ENCODE peak calls at places on chromosomes 5 and 9, in eight cellular contexts. S is cardiac muscle cell, E is K562, N is Peyer's patch, C is GM23248, J is stomach, T is RWPE2, D is astrocyte of the spinal cord. Z is an unnamed sample.

GRCh38 chr5:53406630-53407316 is 73.7 kb upstream of the FST start:
- DNase-seq in D (peak), E (no peak), T (no peak), N (no peak), S (no peak), C (peak), J (no peak), Z (no peak)

GRCh38 chr9:37415011-37415719 is 7.3 kb upstream of the GRHPR start:
- DNase-seq in E (peak), T (no peak), C (peak), D (peak), J (peak), S (peak), N (peak), Z (peak)

GRCh38 chr5:172444110-172444510 is 10.2 kb downstream of the SH3PXD2B start:
- DNase-seq in S (no peak), C (peak), T (peak), E (no peak), D (peak), N (no peak), J (no peak), Z (no peak)

GRCh38 chr9:136712690-136713554 is 550 bp downstream of the DIPK1B start:
- DNase-seq in E (peak), T (no peak), N (no peak), S (peak), C (no peak), J (no peak), D (no peak), Z (no peak)

GRCh38 chr9:18459958-18460584 is 13.9 kb upstream of the ADAMTSL1 start:
- DNase-seq in J (no peak), T (no peak), N (no peak), C (peak), D (peak), E (no peak), S (no peak), Z (no peak)

GRCh38 chr9:108467653-108468324 is 388.0 kb downstream of the ACTL7B start:
- DNase-seq in D (no peak), C (peak), E (no peak), S (no peak), T (no peak), J (no peak), N (no peak), Z (no peak)

GRCh38 chr9:118896356-118897000 is 472.8 kb downstream of the BRINP1 start:
- DNase-seq in C (peak), J (no peak), E (no peak), N (no peak), S (peak), D (no peak), T (no peak), Z (no peak)

GRCh38 chr5:87872986-87873385 is 395.7 kb downstream of the TMEM161B start:
- DNase-seq in T (no peak), C (no peak), S (no peak), N (no peak), E (no peak), D (no peak), J (no peak), Z (no peak)

GRCh38 chr9:131539223-131539923 is 6.0 kb upstream of the PRRT1B start:
- DNase-seq in T (no peak), D (no peak), E (no peak), N (no peak), J (no peak), S (no peak), C (no peak), Z (no peak)

GRCh38 chr5:169548315-169548714 is 35.3 kb upstream of the SPDL1 start:
- DNase-seq in C (peak), T (no peak), S (peak), D (peak), N (no peak), E (no peak), J (no peak), Z (no peak)

GRCh38 chr5:73272351-73272750 is 99.4 kb downstream of the TMEM174 start:
- DNase-seq in T (no peak), D (no peak), N (no peak), E (no peak), C (peak), J (no peak), S (no peak), Z (no peak)

GRCh38 chr5:148465381-148466290 is 81.9 kb downstream of the FBXO38 start:
- DNase-seq in E (no peak), C (no peak), N (no peak), S (no peak), T (no peak), J (no peak), D (no peak), Z (no peak)

GRCh38 chr9:114799441-114799840 is 6.4 kb downstream of the TNFSF15 start:
- DNase-seq in J (no peak), N (no peak), T (no peak), C (no peak), D (no peak), E (no peak), S (peak), Z (no peak)

GRCh38 chr9:33189331-33189731 is 22.2 kb upstream of the B4GALT1 start:
- DNase-seq in E (no peak), D (no peak), J (no peak), S (no peak), C (peak), T (no peak), N (no peak), Z (no peak)

GRCh38 chr9:109766351-109766750 is 13.6 kb upstream of the PALM2AKAP2 start:
- DNase-seq in J (no peak), N (no peak), D (peak), C (peak), S (no peak), E (no peak), T (no peak), Z (peak)

GRCh38 chr5:10736808-10737207 is 24.2 kb downstream of the DAP start:
- DNase-seq in E (no peak), D (no peak), J (no peak), S (no peak), T (no peak), C (no peak), N (no peak), Z (no peak)

GRCh38 chr5:68264024-68264956 is 48.7 kb downstream of the PIK3R1 start:
- DNase-seq in C (peak), D (peak), T (no peak), E (no peak), N (no peak), S (peak), J (no peak), Z (no peak)

GRCh38 chr5:124440471-124440870 is 306.0 kb downstream of the ZNF608 start:
- DNase-seq in C (no peak), J (no peak), D (no peak), E (no peak), N (no peak), S (no peak), T (no peak), Z (no peak)

GRCh38 chr5:117262607-117263131 is 688.0 kb upstream of the SEMA6A start:
- DNase-seq in T (no peak), J (no peak), S (no peak), N (no peak), E (no peak), D (no peak), C (no peak), Z (no peak)

GRCh38 chr5:61586096-61587084 is 254.3 kb downstream of the ZSWIM6 start:
- DNase-seq in N (no peak), T (no peak), D (no peak), J (no peak), C (no peak), S (no peak), E (no peak), Z (no peak)

GRCh38 chr9:133169102-133169501 is 5.4 kb upstream of the GBGT1 start:
- DNase-seq in E (no peak), C (no peak), N (no peak), S (no peak), D (no peak), T (no peak), J (no peak), Z (no peak)

GRCh38 chr9:110875275-110875674 is 163.0 kb downstream of the LPAR1 start:
- DNase-seq in S (peak), J (no peak), D (no peak), T (no peak), N (no peak), E (no peak), C (no peak), Z (no peak)

GRCh38 chr9:72255546-72255925 is 106.3 kb downstream of the GDA start:
- DNase-seq in D (no peak), C (no peak), N (no peak), T (no peak), E (no peak), J (no peak), S (no peak), Z (no peak)

GRCh38 chr5:10036136-10036535 is 213.6 kb downstream of the ATPSCKMT start:
- DNase-seq in N (no peak), C (peak), E (no peak), D (no peak), J (no peak), S (no peak), T (no peak), Z (no peak)

GRCh38 chr5:11642398-11642797 is 261.8 kb downstream of the CTNND2 start:
- DNase-seq in S (no peak), N (no peak), E (no peak), C (no peak), J (no peak), D (no peak), T (no peak), Z (no peak)

GRCh38 chr9:22148876-22149637 is 140.0 kb upstream of the CDKN2B start:
- DNase-seq in E (no peak), S (no peak), J (no peak), D (peak), T (no peak), N (no peak), C (peak), Z (no peak)

GRCh38 chr9:5436441-5436840 is 1.3 kb downstream of the PLGRKT start:
- DNase-seq in S (no peak), T (no peak), J (no peak), N (no peak), D (no peak), E (no peak), C (no peak), Z (no peak)

GRCh38 chr5:167012281-167013034 is 1279.0 kb upstream of the WWC1 start:
- DNase-seq in N (no peak), T (no peak), C (no peak), J (no peak), S (no peak), E (no peak), D (peak), Z (no peak)

GRCh38 chr5:6714221-6715041 is 1.2 kb downstream of the TENT4A start:
- DNase-seq in J (no peak), N (peak), E (peak), C (peak), D (no peak), T (no peak), S (peak), Z (no peak)

GRCh38 chr9:99140685-99141314 is 35.9 kb downstream of the TGFBR1 start:
- DNase-seq in D (peak), N (peak), C (peak), S (peak), T (no peak), E (peak), J (no peak), Z (no peak)

GRCh38 chr5:154473581-154474266 is 4.3 kb downstream of the HAND1 start:
- DNase-seq in E (no peak), T (no peak), N (no peak), S (no peak), C (no peak), J (no peak), D (no peak), Z (no peak)
- H3K4me3 ChIP-seq in E (no peak), T (no peak), N (peak), S (no peak), C (no peak), J (no peak), D (no peak), Z (no peak)

DNA sequence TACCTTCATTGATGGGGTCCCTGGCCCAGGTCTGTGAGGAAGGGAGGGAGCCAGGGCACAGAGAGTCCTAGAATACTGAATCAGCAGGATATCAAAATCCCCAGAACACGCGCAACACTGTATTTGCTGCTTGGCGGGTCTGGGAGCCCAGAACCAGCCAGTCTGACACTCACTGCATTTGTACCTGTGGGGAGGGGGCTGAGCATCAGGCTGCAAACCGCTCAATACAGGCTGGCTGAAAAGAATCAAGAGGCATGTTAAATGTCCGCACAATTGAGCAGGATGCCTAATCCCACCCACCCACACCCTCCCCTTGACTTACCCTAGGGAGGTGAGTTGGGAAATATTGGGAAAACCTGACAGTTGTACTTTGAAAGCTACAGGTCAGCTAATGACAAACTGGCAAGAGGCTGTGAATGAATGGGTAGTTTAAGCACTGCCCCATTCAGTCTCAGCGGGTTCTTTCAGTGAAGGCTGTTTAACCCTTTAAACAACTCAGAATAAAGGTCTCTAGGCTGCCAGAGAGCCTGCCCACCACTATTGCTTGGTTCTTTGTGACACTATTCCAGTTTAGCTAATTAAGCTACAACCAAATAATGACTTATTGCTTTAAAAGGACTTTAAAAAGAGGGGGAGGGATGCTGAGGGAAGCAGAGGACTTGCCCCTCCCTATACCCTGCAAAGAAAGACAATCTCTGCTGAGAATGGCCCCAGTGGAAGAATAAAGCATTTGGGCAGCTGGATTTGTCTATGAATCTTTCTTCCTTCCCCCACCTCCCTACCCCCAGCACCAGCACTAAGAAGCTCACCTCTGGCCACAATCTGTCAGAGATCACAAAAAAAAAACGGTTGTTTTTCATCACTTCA is 5.0 kb downstream of the SPRY4 start:
- DNase-seq in S (no peak), C (no peak), D (no peak), T (no peak), E (no peak), N (no peak), J (no peak), Z (no peak)
- H3K4me3 ChIP-seq in S (no peak), C (peak), D (peak), T (no peak), E (peak), N (peak), J (no peak), Z (no peak)

GRCh38 chr9:69028754-69029153 is 6.8 kb upstream of the FXN start:
- DNase-seq in J (no peak), S (no peak), T (no peak), E (no peak), D (peak), C (no peak), N (no peak), Z (no peak)
- H3K4me3 ChIP-seq in J (no peak), S (no peak), T (no peak), E (no peak), D (no peak), C (no peak), N (no peak), Z (no peak)

GRCh38 chr9:123606141-123606540 is 250.1 kb downstream of the CRB2 start:
- DNase-seq in T (no peak), J (no peak), E (no peak), S (no peak), N (no peak), C (no peak), D (no peak), Z (no peak)

GRCh38 chr9:123609844-123610243 is 253.8 kb downstream of the CRB2 start:
- DNase-seq in N (no peak), E (no peak), T (no peak), D (no peak), S (no peak), C (peak), J (no peak), Z (no peak)

GRCh38 chr9:123604861-123605260 is 248.9 kb downstream of the CRB2 start:
- DNase-seq in S (no peak), D (no peak), C (no peak), J (no peak), T (no peak), N (no peak), E (no peak), Z (no peak)

GRCh38 chr9:123607987-123608565 is 252.1 kb downstream of the CRB2 start:
- DNase-seq in J (no peak), N (peak), E (no peak), D (no peak), C (no peak), T (no peak), S (no peak), Z (no peak)

DNA sequence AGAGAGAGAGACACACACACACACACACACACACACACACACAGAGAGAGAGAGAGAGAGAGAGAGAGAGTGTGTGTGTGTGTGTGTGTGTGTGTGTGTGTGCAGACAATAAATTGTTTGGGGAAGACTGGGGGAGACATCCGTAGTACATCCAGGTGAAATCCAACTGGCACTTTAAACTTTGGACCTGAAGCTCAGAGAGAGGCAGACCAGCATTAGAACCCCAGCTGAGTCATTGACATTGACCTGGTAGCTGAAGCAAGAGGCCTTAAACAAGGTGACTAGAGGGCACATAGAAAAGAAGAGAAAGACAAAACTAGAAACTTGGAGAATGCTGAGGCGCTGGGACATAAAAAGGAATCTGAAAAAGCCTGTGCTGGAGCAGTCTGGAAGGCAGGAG is 251.5 kb downstream of the CRB2 start:
- DNase-seq in N (no peak), T (no peak), D (no peak), S (no peak), E (no peak), J (no peak), C (no peak), Z (no peak)
- H3K4me3 ChIP-seq in N (no peak), T (no peak), D (no peak), S (no peak), E (no peak), J (no peak), C (no peak), Z (no peak)

GRCh38 chr5:98767563-98767962 is 5.9 kb upstream of the RGMB start:
- DNase-seq in C (peak), T (no peak), D (peak), E (no peak), J (no peak), N (no peak), S (no peak), Z (no peak)
- H3K4me3 ChIP-seq in C (peak), T (no peak), D (no peak), E (no peak), J (no peak), N (no peak), S (no peak), Z (no peak)

DNA sequence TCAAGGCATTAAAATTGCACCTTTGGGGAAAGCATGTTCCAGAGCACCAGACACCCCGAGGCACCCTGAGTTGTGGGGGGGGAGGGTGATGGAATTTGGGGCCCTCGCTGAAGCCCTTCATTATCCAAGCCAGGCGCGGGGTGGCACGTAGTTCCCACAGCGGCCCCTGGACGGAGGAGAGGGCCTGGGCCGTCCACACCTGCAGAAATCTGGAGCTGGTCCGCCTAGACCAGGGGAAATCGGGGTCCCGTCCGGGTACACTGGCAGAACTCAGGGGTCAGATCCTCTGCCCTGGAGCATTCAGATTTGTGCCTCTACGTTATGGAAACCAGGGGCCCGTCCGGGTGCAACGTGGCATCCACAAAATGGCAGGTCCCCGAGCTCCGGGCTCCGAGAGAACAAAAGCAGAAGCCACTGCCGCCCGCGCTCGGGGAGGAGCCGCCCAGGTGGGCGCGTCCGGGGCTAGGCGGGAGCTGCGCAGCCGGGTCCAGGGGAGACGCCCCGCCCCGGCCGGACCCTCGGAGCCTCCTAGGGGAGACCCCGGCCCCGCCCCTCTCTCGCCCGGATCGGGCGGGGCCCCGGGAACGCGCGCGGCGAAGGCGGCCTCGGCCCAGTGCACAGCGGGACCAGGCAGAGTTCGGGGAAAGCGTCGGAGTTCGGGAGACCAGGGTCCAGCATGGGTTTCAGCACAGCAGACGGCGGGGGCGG is at the start of gene PLEKHG4B:
- DNase-seq in D (no peak), J (no peak), C (peak), T (peak), E (no peak), N (no peak), S (peak), Z (no peak)
- H3K4me3 ChIP-seq in D (peak), J (peak), C (peak), T (peak), E (no peak), N (peak), S (peak), Z (peak)

GRCh38 chr5:32343058-32343672 is 30.4 kb upstream of the MTMR12 start:
- DNase-seq in E (no peak), J (no peak), C (no peak), S (no peak), D (no peak), N (no peak), T (no peak), Z (no peak)

GRCh38 chr5:32342656-32343055 is 29.9 kb upstream of the MTMR12 start:
- DNase-seq in C (no peak), T (no peak), N (no peak), J (no peak), D (no peak), E (no peak), S (no peak), Z (no peak)

GRCh38 chr5:32339198-32339597 is 26.5 kb upstream of the MTMR12 start:
- DNase-seq in E (no peak), S (peak), J (no peak), N (no peak), C (peak), D (peak), T (no peak), Z (peak)

DNA sequence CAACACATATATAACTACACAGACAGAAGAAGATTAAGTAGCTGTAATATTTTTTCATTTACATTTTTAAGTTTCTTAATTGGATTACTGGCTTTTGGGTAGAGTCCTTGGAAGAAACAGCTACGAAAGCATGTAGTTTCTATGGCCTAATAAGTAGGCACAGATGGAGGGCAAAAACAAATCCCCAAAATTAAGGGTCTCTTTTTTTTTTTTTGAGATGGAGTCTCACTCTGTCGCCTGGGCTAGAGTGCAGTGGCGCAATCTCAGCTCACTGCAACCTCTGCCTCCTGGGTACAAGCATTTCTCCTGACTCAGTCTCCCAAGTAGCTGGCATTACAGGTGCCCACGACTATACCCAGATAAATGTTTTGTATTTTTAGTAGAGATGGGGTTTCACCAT is 27.1 kb upstream of the MTMR12 start:
- DNase-seq in J (no peak), S (no peak), D (no peak), C (no peak), E (no peak), N (no peak), T (no peak), Z (no peak)
- H3K4me3 ChIP-seq in J (no peak), S (no peak), D (no peak), C (no peak), E (no peak), N (no peak), T (no peak), Z (no peak)

Z was measured in SK-N-MC.